ENCODE peak calls at places on chromosome 19, in four cellular contexts. T is WTC11, F is H1, M is SK-N-SH. R is an unnamed sample.

GRCh38 chr19:31408460-31409124 is 59.4 kb upstream of the TSHZ3 start:
- DNase-seq in T (no peak), F (no peak), M (no peak), R (no peak)

GRCh38 chr19:6204866-6205723 is 69.6 kb downstream of the ACSBG2 start:
- DNase-seq in T (no peak), F (no peak), M (no peak), R (no peak)

GRCh38 chr19:40758491-40758890 is 7.5 kb downstream of the SNRPA start:
- DNase-seq in T (no peak), F (no peak), M (no peak), R (no peak)

GRCh38 chr19:48194041-48194871 is 23.8 kb downstream of the ZSWIM9 start:
- DNase-seq in T (peak; percentile 56), F (no peak), M (peak; percentile 34), R (no peak)

GRCh38 chr19:48346161-48346560 is 17.6 kb downstream of the TMEM143 start:
- DNase-seq in T (no peak), F (no peak), M (no peak), R (no peak)

GRCh38 chr19:5321851-5322681 is 18.5 kb downstream of the PTPRS start:
- DNase-seq in T (peak; percentile 50), F (no peak), M (peak; percentile 51), R (peak; percentile 67)

GRCh38 chr19:29878973-29879654 is 62.9 kb upstream of the URI1 start:
- DNase-seq in T (peak; percentile 36), F (no peak), M (peak; percentile 91), R (peak; percentile 87)

GRCh38 chr19:2188708-2189385 is 25.1 kb downstream of the DOT1L start:
- DNase-seq in T (no peak), F (no peak), M (no peak), R (no peak)

GRCh38 chr19:4268816-4269430 is 10.1 kb upstream of the SHD start:
- DNase-seq in T (no peak), F (no peak), M (no peak), R (no peak)

GRCh38 chr19:43595605-43595998 is 332 bp downstream of the IRGQ start:
- DNase-seq in T (no peak), F (no peak), M (no peak), R (no peak)

GRCh38 chr19:3816566-3817218 is 30.5 kb upstream of the MATK start:
- DNase-seq in T (no peak), F (no peak), M (no peak), R (no peak)

GRCh38 chr19:50314724-50315700 is 14.2 kb downstream of the KCNC3 start:
- DNase-seq in T (peak; percentile 74), F (no peak), M (peak; percentile 68), R (no peak)

GRCh38 chr19:19077103-19077502 is 13.3 kb downstream of the SLC25A42 start:
- DNase-seq in T (no peak), F (no peak), M (no peak), R (no peak)

GRCh38 chr19:30240904-30241695 is 131.1 kb upstream of the ZNF536 start:
- DNase-seq in T (no peak), F (no peak), M (no peak), R (no peak)

GRCh38 chr19:4759388-4760284 is 31.9 kb upstream of the FEM1A start:
- DNase-seq in T (peak; percentile 96), F (peak; percentile 89), M (peak; percentile 99), R (peak; percentile 100)

GRCh38 chr19:23957660-23958281 is 43.1 kb downstream of the ZNF726 start:
- DNase-seq in T (no peak), F (no peak), M (no peak), R (no peak)

GRCh38 chr19:16894080-16894479 is 5.3 kb downstream of the F2RL3 start:
- DNase-seq in T (no peak), F (no peak), M (no peak), R (no peak)

GRCh38 chr19:45478454-45479238 is 10.8 kb downstream of the FOSB start:
- DNase-seq in T (peak; percentile 90), F (no peak), M (peak; percentile 73), R (peak; percentile 80)

GRCh38 chr19:50046649-50047503 is 21.1 kb downstream of the ZNF473 start:
- DNase-seq in T (peak; percentile 80), F (no peak), M (peak; percentile 50), R (peak; percentile 34)

GRCh38 chr19:13190781-13191540 is 40.8 kb downstream of the IER2 start:
- DNase-seq in T (no peak), F (no peak), M (no peak), R (peak; percentile 63)

GRCh38 chr19:39941615-39942507 is 7.4 kb upstream of the FCGBP start:
- DNase-seq in T (no peak), F (no peak), M (no peak), R (no peak)

DNA sequence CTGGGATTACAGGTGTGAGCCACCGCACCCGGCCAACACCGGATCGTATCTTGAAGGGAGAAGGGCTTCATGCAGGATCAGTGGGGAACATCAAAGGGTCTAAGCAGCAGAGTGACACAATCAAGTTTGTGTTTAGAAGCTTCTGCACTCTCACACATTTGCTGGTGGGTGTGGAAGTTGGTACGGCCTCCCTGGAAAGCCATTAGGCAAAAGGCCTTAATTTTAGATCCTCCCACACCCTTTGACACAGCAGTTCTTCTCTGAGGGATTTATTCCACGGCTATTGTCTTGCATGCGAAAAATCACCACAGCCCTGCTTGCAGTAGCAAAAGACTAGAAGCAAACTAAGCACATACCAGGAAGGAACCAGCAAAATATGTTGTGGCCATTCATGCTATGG is 18.3 kb upstream of the SLC1A5 start:
- DNase-seq in T (no peak), F (no peak), M (no peak), R (no peak)
- TF ChIP-seq TEAD4 in T (no peak), F (no peak), M (no peak), R (no peak)

GRCh38 chr19:10269333-10270179 is 1.4 kb upstream of the ICAM1 start:
- DNase-seq in T (peak; percentile 93), F (no peak), M (peak; percentile 91), R (peak; percentile 85)

GRCh38 chr19:10271543-10272086 is 695 bp downstream of the ICAM1 start:
- DNase-seq in T (no peak), F (no peak), M (peak; percentile 34), R (no peak)

GRCh38 chr19:10268077-10268476 is 2.8 kb upstream of the ICAM1 start:
- DNase-seq in T (no peak), F (no peak), M (no peak), R (no peak)

GRCh38 chr19:10270180-10270615 is 722 bp upstream of the ICAM1 start:
- DNase-seq in T (no peak), F (no peak), M (peak; percentile 39), R (peak; percentile 72)

DNA sequence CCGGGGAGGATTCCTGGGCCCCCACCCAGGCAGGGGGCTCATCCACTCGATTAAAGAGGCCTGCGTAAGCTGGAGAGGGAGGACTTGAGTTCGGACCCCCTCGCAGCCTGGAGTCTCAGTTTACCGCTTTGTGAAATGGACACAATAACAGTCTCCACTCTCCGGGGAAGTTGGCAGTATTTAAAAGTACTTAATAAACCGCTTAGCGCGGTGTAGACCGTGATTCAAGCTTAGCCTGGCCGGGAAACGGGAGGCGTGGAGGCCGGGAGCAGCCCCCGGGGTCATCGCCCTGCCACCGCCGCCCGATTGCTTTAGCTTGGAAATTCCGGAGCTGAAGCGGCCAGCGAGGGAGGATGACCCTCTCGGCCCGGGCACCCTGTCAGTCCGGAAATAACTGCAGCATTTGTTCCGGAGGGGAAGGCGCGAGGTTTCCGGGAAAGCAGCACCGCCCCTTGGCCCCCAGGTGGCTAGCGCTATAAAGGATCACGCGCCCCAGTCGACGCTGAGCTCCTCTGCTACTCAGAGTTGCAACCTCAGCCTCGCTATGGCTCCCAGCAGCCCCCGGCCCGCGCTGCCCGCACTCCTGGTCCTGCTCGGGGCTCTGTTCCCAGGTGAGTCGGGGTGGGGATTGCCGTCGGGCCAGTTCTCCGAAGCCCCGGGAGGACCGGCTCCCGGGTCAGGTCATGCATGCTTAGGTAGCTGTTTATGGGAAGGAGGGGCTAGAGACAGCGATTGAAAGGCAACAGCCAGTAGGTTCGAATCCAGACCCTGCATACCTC is at the start of gene ICAM1:
- DNase-seq in T (peak; percentile 78), F (no peak), M (peak; percentile 52), R (peak; percentile 92)
- TF ChIP-seq TEAD4 in T (no peak), F (no peak), M (no peak), R (peak; percentile 23)

GRCh38 chr19:54551293-54551692 is 22.3 kb upstream of the LILRA2 start:
- DNase-seq in T (no peak), F (no peak), M (no peak), R (no peak)
- TF ChIP-seq TEAD4 in T (no peak), F (no peak), M (no peak), R (no peak)

GRCh38 chr19:9673912-9674668 is 810 bp downstream of the ZNF562 start:
- DNase-seq in T (no peak), F (no peak), M (no peak), R (no peak)
- TF ChIP-seq TEAD4 in T (no peak), F (no peak), M (no peak), R (no peak)

DNA sequence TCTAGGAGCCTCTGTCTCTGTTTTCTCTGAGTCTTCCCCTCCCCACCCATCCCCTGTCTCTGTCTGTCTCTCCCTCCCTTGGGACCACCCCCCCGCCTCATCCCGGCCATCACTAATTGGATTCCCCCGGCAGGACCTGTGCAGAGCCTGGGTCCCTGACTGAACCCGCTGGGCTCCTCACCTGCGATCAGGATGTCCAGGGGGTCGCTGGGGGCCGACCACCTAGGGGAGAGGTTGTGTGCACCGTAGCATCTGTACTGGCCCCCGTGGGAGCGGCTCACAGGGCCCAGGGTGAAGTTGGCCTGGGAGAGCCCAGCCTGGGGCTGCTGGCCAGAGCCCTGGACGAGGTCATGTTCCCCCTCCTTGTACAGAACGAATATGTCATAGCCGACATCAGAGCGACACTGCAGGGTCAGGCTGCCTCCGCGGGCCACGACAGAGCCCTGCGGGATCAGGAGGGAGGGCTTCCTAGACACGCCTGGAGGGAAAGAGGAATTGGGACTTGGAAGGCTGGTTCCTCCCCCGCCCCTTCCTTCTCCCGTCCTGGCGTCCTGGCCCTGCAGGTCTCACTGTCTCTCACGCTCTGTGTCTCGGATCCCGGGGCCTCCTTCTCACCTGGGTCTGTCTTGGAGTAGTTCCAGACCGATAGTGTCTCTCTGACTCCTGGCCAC is 1.8 kb downstream of the LILRB5 start:
- DNase-seq in T (no peak), F (no peak), M (no peak), R (no peak)
- TF ChIP-seq TEAD4 in T (no peak), F (no peak), M (no peak), R (no peak)

GRCh38 chr19:35801828-35802227 is 10.8 kb downstream of the PRODH2 start:
- DNase-seq in T (no peak), F (no peak), M (no peak), R (no peak)
- TF ChIP-seq TEAD4 in T (no peak), F (no peak), M (no peak), R (no peak)

DNA sequence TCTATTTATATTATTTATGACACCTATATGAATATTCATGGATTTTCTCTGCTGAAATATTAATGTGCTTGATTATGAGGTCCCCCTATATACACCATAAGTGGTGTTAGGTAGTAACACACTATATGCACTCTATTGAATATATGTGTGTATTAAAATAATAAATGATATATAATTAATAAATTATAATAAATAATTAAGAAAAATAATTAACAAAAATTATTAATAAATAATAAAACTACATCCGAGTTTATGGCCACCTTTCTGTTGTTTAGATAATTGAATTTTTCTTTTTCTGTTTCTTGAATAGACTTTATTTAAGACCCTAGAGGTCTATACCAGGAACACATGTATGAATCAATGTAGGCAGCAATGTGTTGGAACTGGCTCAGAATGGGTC is 20.9 kb upstream of the ARHGEF18 start:
- DNase-seq in T (no peak), F (no peak), M (no peak), R (no peak)
- TF ChIP-seq TEAD4 in T (no peak), F (no peak), M (no peak), R (no peak)

GRCh38 chr19:38384209-38385027 is 3.4 kb downstream of the GGN start:
- DNase-seq in T (peak; percentile 75), F (no peak), M (no peak), R (peak; percentile 55)
- TF ChIP-seq TEAD4 in T (no peak), F (no peak), M (no peak), R (no peak)